ENCODE peak calls at places on chromosomes 16 and 17, in eight cellular contexts. One of them, this sample, is unnamed.

GRCh38 chr17:55451203-55451641 is 29.6 kb upstream of the MMD start:
- DNase-seq in coronary artery: no peak
- DNase-seq in endothelial cell of umbilical vein: peak
- DNase-seq in ovary: no peak
- DNase-seq in left ventricle myocardium inferior: no peak
- DNase-seq in CD8-positive, alpha-beta T cell: no peak
- DNase-seq in cardiac fibroblast: peak
- DNase-seq in stomach: no peak
- DNase-seq in this sample: no peak

GRCh38 chr16:73047536-73048291 is at the start of gene ZFHX3:
- DNase-seq in coronary artery: no peak
- DNase-seq in CD8-positive, alpha-beta T cell: no peak
- DNase-seq in ovary: peak
- DNase-seq in endothelial cell of umbilical vein: peak
- DNase-seq in cardiac fibroblast: peak
- DNase-seq in stomach: peak
- DNase-seq in left ventricle myocardium inferior: peak
- DNase-seq in this sample: no peak

GRCh38 chr16:58051821-58052603 is 26.5 kb downstream of the MMP15 start:
- DNase-seq in ovary: no peak
- DNase-seq in coronary artery: no peak
- DNase-seq in stomach: no peak
- DNase-seq in CD8-positive, alpha-beta T cell: no peak
- DNase-seq in left ventricle myocardium inferior: no peak
- DNase-seq in endothelial cell of umbilical vein: no peak
- DNase-seq in cardiac fibroblast: no peak
- DNase-seq in this sample: no peak

GRCh38 chr16:4052801-4053662 is 63.2 kb downstream of the ADCY9 start:
- DNase-seq in ovary: peak
- DNase-seq in CD8-positive, alpha-beta T cell: peak
- DNase-seq in coronary artery: no peak
- DNase-seq in cardiac fibroblast: peak
- DNase-seq in stomach: no peak
- DNase-seq in endothelial cell of umbilical vein: peak
- DNase-seq in left ventricle myocardium inferior: peak
- DNase-seq in this sample: peak

GRCh38 chr16:86709902-86710601 is 131.7 kb downstream of the FOXL1 start:
- DNase-seq in left ventricle myocardium inferior: no peak
- DNase-seq in endothelial cell of umbilical vein: no peak
- DNase-seq in ovary: no peak
- DNase-seq in cardiac fibroblast: no peak
- DNase-seq in CD8-positive, alpha-beta T cell: no peak
- DNase-seq in coronary artery: no peak
- DNase-seq in stomach: no peak
- DNase-seq in this sample: no peak

GRCh38 chr16:14676633-14677032 is 17.5 kb downstream of the PLA2G10 start:
- DNase-seq in coronary artery: no peak
- DNase-seq in cardiac fibroblast: no peak
- DNase-seq in stomach: no peak
- DNase-seq in endothelial cell of umbilical vein: no peak
- DNase-seq in CD8-positive, alpha-beta T cell: no peak
- DNase-seq in ovary: no peak
- DNase-seq in left ventricle myocardium inferior: no peak
- DNase-seq in this sample: no peak

GRCh38 chr17:75482098-75482943 is 25.9 kb downstream of the TMEM94 start:
- DNase-seq in coronary artery: no peak
- DNase-seq in ovary: no peak
- DNase-seq in left ventricle myocardium inferior: no peak
- DNase-seq in stomach: no peak
- DNase-seq in cardiac fibroblast: no peak
- DNase-seq in endothelial cell of umbilical vein: no peak
- DNase-seq in CD8-positive, alpha-beta T cell: no peak
- DNase-seq in this sample: no peak

GRCh38 chr16:12089492-12090161 is 113.1 kb downstream of the SNX29 start:
- DNase-seq in ovary: peak
- DNase-seq in endothelial cell of umbilical vein: peak
- DNase-seq in cardiac fibroblast: peak
- DNase-seq in CD8-positive, alpha-beta T cell: peak
- DNase-seq in stomach: peak
- DNase-seq in coronary artery: no peak
- DNase-seq in left ventricle myocardium inferior: peak
- DNase-seq in this sample: no peak

GRCh38 chr17:17700251-17700969 is 19.2 kb downstream of the RAI1 start:
- DNase-seq in cardiac fibroblast: no peak
- DNase-seq in stomach: peak
- DNase-seq in left ventricle myocardium inferior: no peak
- DNase-seq in coronary artery: no peak
- DNase-seq in CD8-positive, alpha-beta T cell: no peak
- DNase-seq in ovary: no peak
- DNase-seq in endothelial cell of umbilical vein: no peak
- DNase-seq in this sample: no peak

GRCh38 chr17:48510761-48511604 is 19.8 kb downstream of the HOXB1 start:
- DNase-seq in ovary: no peak
- DNase-seq in left ventricle myocardium inferior: no peak
- DNase-seq in coronary artery: no peak
- DNase-seq in stomach: no peak
- DNase-seq in cardiac fibroblast: peak
- DNase-seq in CD8-positive, alpha-beta T cell: no peak
- DNase-seq in endothelial cell of umbilical vein: no peak
- DNase-seq in this sample: no peak

GRCh38 chr16:4947722-4948503 is 10.2 kb upstream of the SEC14L5 start:
- DNase-seq in CD8-positive, alpha-beta T cell: no peak
- DNase-seq in ovary: no peak
- DNase-seq in left ventricle myocardium inferior: no peak
- DNase-seq in endothelial cell of umbilical vein: no peak
- DNase-seq in stomach: no peak
- DNase-seq in coronary artery: no peak
- DNase-seq in cardiac fibroblast: peak
- DNase-seq in this sample: no peak

GRCh38 chr17:58703137-58703846 is 10.9 kb downstream of the RAD51C start:
- DNase-seq in coronary artery: no peak
- DNase-seq in CD8-positive, alpha-beta T cell: no peak
- DNase-seq in stomach: no peak
- DNase-seq in left ventricle myocardium inferior: no peak
- DNase-seq in cardiac fibroblast: peak
- DNase-seq in endothelial cell of umbilical vein: peak
- DNase-seq in ovary: no peak
- DNase-seq in this sample: no peak

GRCh38 chr17:47694818-47695663 is 1.1 kb downstream of the TBKBP1 start:
- DNase-seq in left ventricle myocardium inferior: peak
- DNase-seq in stomach: peak
- DNase-seq in coronary artery: no peak
- DNase-seq in ovary: peak
- DNase-seq in CD8-positive, alpha-beta T cell: no peak
- DNase-seq in endothelial cell of umbilical vein: peak
- DNase-seq in cardiac fibroblast: peak
- DNase-seq in this sample: no peak

GRCh38 chr17:50954641-50955121 is 88.5 kb upstream of the TOB1 start:
- DNase-seq in left ventricle myocardium inferior: no peak
- DNase-seq in endothelial cell of umbilical vein: no peak
- DNase-seq in stomach: no peak
- DNase-seq in CD8-positive, alpha-beta T cell: no peak
- DNase-seq in coronary artery: no peak
- DNase-seq in ovary: no peak
- DNase-seq in cardiac fibroblast: no peak
- DNase-seq in this sample: no peak

GRCh38 chr17:28763804-28764266 is 20.0 kb downstream of the TRAF4 start:
- DNase-seq in coronary artery: no peak
- DNase-seq in ovary: peak
- DNase-seq in CD8-positive, alpha-beta T cell: peak
- DNase-seq in cardiac fibroblast: peak
- DNase-seq in stomach: peak
- DNase-seq in endothelial cell of umbilical vein: peak
- DNase-seq in left ventricle myocardium inferior: peak
- DNase-seq in this sample: no peak

GRCh38 chr16:57628008-57628781 is at the start of gene ADGRG1:
- DNase-seq in ovary: peak
- DNase-seq in cardiac fibroblast: peak
- DNase-seq in endothelial cell of umbilical vein: peak
- DNase-seq in left ventricle myocardium inferior: peak
- DNase-seq in CD8-positive, alpha-beta T cell: no peak
- DNase-seq in stomach: peak
- DNase-seq in coronary artery: peak
- DNase-seq in this sample: peak

GRCh38 chr16:4797805-4798252 is 2.7 kb downstream of the SMIM22 start:
- DNase-seq in coronary artery: no peak
- DNase-seq in endothelial cell of umbilical vein: no peak
- DNase-seq in cardiac fibroblast: no peak
- DNase-seq in ovary: no peak
- DNase-seq in stomach: no peak
- DNase-seq in left ventricle myocardium inferior: no peak
- DNase-seq in CD8-positive, alpha-beta T cell: no peak
- DNase-seq in this sample: no peak

GRCh38 chr17:48215583-48216139 is 108.1 kb downstream of the SNX11 start:
- DNase-seq in stomach: no peak
- DNase-seq in CD8-positive, alpha-beta T cell: no peak
- DNase-seq in ovary: no peak
- DNase-seq in endothelial cell of umbilical vein: peak
- DNase-seq in coronary artery: no peak
- DNase-seq in left ventricle myocardium inferior: no peak
- DNase-seq in cardiac fibroblast: peak
- DNase-seq in this sample: no peak

GRCh38 chr16:23348579-23349469 is 46.7 kb downstream of the SCNN1B start:
- DNase-seq in cardiac fibroblast: no peak
- DNase-seq in stomach: no peak
- DNase-seq in coronary artery: no peak
- DNase-seq in left ventricle myocardium inferior: no peak
- DNase-seq in endothelial cell of umbilical vein: no peak
- DNase-seq in ovary: no peak
- DNase-seq in CD8-positive, alpha-beta T cell: no peak
- DNase-seq in this sample: no peak

GRCh38 chr17:14428640-14429029 is 127.8 kb downstream of the HS3ST3B1 start:
- DNase-seq in coronary artery: no peak
- DNase-seq in CD8-positive, alpha-beta T cell: peak
- DNase-seq in cardiac fibroblast: no peak
- DNase-seq in stomach: no peak
- DNase-seq in ovary: no peak
- DNase-seq in endothelial cell of umbilical vein: no peak
- DNase-seq in left ventricle myocardium inferior: no peak
- DNase-seq in this sample: no peak

DNA sequence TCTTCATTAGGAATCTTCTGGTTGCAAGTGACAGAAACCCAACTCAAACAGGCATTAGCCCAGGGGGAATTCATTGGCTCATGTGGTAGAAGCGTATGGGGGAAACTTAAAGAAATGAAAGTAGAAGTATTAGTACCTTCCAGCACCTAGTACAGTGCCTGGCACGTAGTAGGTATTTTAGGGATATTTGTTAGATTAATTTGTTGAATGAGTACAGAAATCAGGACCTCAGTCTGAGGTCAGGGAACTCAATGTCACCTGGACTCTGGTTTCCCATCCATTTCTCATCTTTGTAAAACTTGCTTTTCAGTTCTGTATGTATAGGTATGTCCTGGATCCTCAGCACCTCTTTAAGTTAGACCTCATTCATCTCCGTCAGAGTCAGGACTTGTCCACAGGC is 32.5 kb downstream of the TMC5 start:
- DNase-seq in CD8-positive, alpha-beta T cell: no peak
- DNase-seq in endothelial cell of umbilical vein: no peak
- DNase-seq in cardiac fibroblast: no peak
- DNase-seq in stomach: no peak
- DNase-seq in left ventricle myocardium inferior: no peak
- DNase-seq in ovary: no peak
- DNase-seq in coronary artery: no peak
- DNase-seq in this sample: no peak
- H3K4me3 ChIP-seq in CD8-positive, alpha-beta T cell: no peak
- H3K4me3 ChIP-seq in endothelial cell of umbilical vein: no peak
- H3K4me3 ChIP-seq in cardiac fibroblast: no peak
- H3K4me3 ChIP-seq in stomach: no peak
- H3K4me3 ChIP-seq in left ventricle myocardium inferior: no peak
- H3K4me3 ChIP-seq in ovary: no peak
- H3K4me3 ChIP-seq in coronary artery: no peak
- H3K4me3 ChIP-seq in this sample: no peak

DNA sequence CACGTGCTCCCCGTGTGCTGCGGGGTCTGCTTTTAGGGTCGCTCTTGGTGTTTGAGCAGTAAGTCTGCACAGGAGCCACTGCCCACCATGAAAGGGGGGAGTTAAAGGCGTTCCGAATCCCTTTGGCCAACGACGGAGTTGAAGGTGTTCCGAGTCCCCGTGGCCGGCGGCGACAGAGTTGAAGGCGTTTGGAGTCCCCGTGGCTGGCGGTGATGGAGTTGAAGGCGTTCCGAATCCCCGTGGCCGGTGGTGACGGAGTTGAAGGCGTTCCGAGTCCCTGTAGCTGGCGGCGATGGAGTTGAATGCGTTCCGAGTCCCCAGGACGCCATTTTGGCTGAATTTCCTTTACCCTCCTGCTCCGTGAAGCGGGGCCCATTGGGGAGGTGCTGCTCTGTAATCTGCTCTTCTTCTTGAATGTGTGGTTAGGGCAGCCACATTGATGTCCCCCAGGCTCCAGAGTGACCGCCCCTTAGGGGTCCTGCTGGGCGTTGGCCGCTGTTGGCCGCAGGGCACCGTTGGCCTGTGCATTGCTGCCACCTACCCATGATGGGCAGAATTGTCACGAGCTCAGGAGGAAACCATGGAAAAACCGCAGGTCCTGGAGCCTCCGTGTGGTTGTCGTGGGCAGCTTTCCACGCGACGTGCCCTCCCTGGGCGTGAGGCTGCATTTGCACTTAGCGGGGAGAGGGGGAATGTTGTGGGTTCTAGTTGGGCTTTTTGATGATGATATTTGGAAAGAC is 73.7 kb upstream of the ZNF750 start:
- DNase-seq in coronary artery: no peak
- DNase-seq in left ventricle myocardium inferior: no peak
- DNase-seq in cardiac fibroblast: no peak
- DNase-seq in CD8-positive, alpha-beta T cell: no peak
- DNase-seq in stomach: peak
- DNase-seq in endothelial cell of umbilical vein: peak
- DNase-seq in ovary: no peak
- DNase-seq in this sample: no peak
- TF ChIP-seq CTCF in coronary artery: no peak
- TF ChIP-seq CTCF in left ventricle myocardium inferior: peak
- TF ChIP-seq CTCF in cardiac fibroblast: no peak
- TF ChIP-seq CTCF in CD8-positive, alpha-beta T cell: no peak
- TF ChIP-seq CTCF in stomach: no peak
- TF ChIP-seq CTCF in endothelial cell of umbilical vein: peak
- TF ChIP-seq CTCF in ovary: no peak
- TF ChIP-seq CTCF in this sample: peak

DNA sequence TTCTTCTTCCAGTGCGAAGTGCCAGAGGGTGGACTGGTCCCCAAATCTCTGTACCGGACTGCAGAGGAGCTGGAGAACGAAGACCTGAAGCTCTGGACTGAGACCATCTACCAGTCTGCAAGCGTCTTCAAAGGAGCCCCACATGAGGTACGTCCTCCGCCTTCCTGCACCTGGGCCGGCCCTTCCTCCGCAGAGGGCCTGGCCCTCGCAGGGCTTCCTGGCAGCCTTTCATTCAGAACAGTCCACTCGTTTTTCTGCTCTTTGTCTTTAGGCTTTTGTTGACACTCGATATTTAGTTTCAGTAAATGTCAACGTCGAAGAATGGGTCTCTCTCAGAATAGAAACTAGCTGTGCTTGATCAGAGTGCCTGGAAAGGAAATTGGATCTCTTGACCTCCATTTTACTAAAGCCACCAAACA is 68.6 kb downstream of the SEC14L1 start:
- DNase-seq in CD8-positive, alpha-beta T cell: no peak
- DNase-seq in endothelial cell of umbilical vein: no peak
- DNase-seq in left ventricle myocardium inferior: no peak
- DNase-seq in stomach: peak
- DNase-seq in ovary: no peak
- DNase-seq in coronary artery: no peak
- DNase-seq in cardiac fibroblast: no peak
- DNase-seq in this sample: no peak
- H3K4me3 ChIP-seq in CD8-positive, alpha-beta T cell: no peak
- H3K4me3 ChIP-seq in endothelial cell of umbilical vein: no peak
- H3K4me3 ChIP-seq in left ventricle myocardium inferior: no peak
- H3K4me3 ChIP-seq in stomach: no peak
- H3K4me3 ChIP-seq in ovary: no peak
- H3K4me3 ChIP-seq in coronary artery: no peak
- H3K4me3 ChIP-seq in cardiac fibroblast: no peak
- H3K4me3 ChIP-seq in this sample: no peak

GRCh38 chr16:56203052-56203451 is 11.8 kb downstream of the GNAO1 start:
- DNase-seq in coronary artery: no peak
- DNase-seq in cardiac fibroblast: peak
- DNase-seq in endothelial cell of umbilical vein: no peak
- DNase-seq in CD8-positive, alpha-beta T cell: peak
- DNase-seq in stomach: no peak
- DNase-seq in ovary: no peak
- DNase-seq in left ventricle myocardium inferior: no peak
- DNase-seq in this sample: no peak
- TF ChIP-seq CTCF in coronary artery: no peak
- TF ChIP-seq CTCF in cardiac fibroblast: peak
- TF ChIP-seq CTCF in endothelial cell of umbilical vein: no peak
- TF ChIP-seq CTCF in CD8-positive, alpha-beta T cell: peak
- TF ChIP-seq CTCF in stomach: no peak
- TF ChIP-seq CTCF in ovary: no peak
- TF ChIP-seq CTCF in left ventricle myocardium inferior: peak
- TF ChIP-seq CTCF in this sample: peak

This sample was measured in epithelial cell of proximal tubule.